ENCODE peak calls at places on chromosomes 2 and 18, in eight cellular contexts. T is left colon, G is endothelial cell, A is cardiac fibroblast, K is HCEC 1CT, H is T-cell, Y is astrocyte of the hippocampus, J is neural crest cell. X is an unnamed sample.

GRCh38 chr2:185645529-185645928 is 93.1 kb upstream of the FSIP2 start:
- DNase-seq in J (no peak), Y (no peak), K (no peak), T (no peak), H (no peak), A (no peak), G (no peak), X (no peak)

GRCh38 chr18:76494181-76494540 is 881 bp downstream of the ZNF516 start:
- DNase-seq in K (peak), J (peak), G (peak), H (peak), A (peak), Y (peak), T (peak), X (no peak)

GRCh38 chr2:48519608-48520007 is 10.3 kb upstream of the STON1 start:
- DNase-seq in T (no peak), J (no peak), A (no peak), G (no peak), Y (no peak), H (no peak), K (no peak), X (no peak)

GRCh38 chr2:207617011-207617671 is 8.1 kb downstream of the METTL21A start:
- DNase-seq in J (no peak), A (peak), T (no peak), G (no peak), H (no peak), Y (peak), K (peak), X (peak)

GRCh38 chr2:118847447-118848172 is at the start of gene EN1:
- DNase-seq in H (no peak), G (peak), J (peak), T (no peak), K (no peak), Y (peak), A (no peak), X (no peak)

GRCh38 chr2:223054193-223054781 is 2.3 kb downstream of the KCNE4 start:
- DNase-seq in T (peak), J (no peak), Y (peak), K (peak), A (peak), H (no peak), G (no peak), X (no peak)

GRCh38 chr2:48398285-48399135 is 131.4 kb upstream of the STON1 start:
- DNase-seq in A (peak), H (no peak), T (no peak), J (peak), G (no peak), K (no peak), Y (peak), X (peak)

GRCh38 chr2:98374286-98374685 is 28.0 kb downstream of the CNGA3 start:
- DNase-seq in J (no peak), H (no peak), A (no peak), G (no peak), T (no peak), Y (no peak), K (no peak), X (no peak)

GRCh38 chr2:180722551-180723239 is 257.7 kb upstream of the UBE2E3 start:
- DNase-seq in Y (peak), G (no peak), A (peak), T (no peak), K (peak), H (no peak), J (no peak), X (peak)

GRCh38 chr2:36452279-36452678 is 96.7 kb downstream of the CRIM1 start:
- DNase-seq in Y (peak), T (no peak), J (no peak), A (peak), K (peak), H (no peak), G (no peak), X (no peak)

GRCh38 chr2:227717687-227718567 is at the start of gene SLC19A3:
- DNase-seq in T (peak), Y (peak), K (peak), H (no peak), J (peak), A (peak), G (peak), X (peak)

GRCh38 chr2:152740743-152741328 is 22.4 kb downstream of the ARL6IP6 start:
- DNase-seq in H (no peak), T (no peak), G (no peak), A (peak), Y (peak), K (peak), J (no peak), X (peak)

GRCh38 chr2:219041252-219041651 is at the start of gene CFAP65:
- DNase-seq in K (peak), Y (peak), H (peak), J (peak), A (peak), T (peak), G (peak), X (peak)

GRCh38 chr2:192016265-192016664 is 169.4 kb upstream of the CAVIN2 start:
- DNase-seq in J (no peak), T (no peak), G (no peak), A (peak), K (peak), Y (peak), H (no peak), X (peak)

GRCh38 chr2:171541202-171541884 is 19.1 kb downstream of the CYBRD1 start:
- DNase-seq in J (no peak), G (no peak), H (no peak), K (peak), Y (no peak), T (no peak), A (no peak), X (no peak)

GRCh38 chr2:111116843-111117665 is 3.7 kb upstream of the BCL2L11 start:
- DNase-seq in G (peak), H (peak), Y (peak), K (peak), A (peak), T (peak), J (peak), X (peak)

GRCh38 chr2:155866477-155866876 is 466.0 kb downstream of the NR4A2 start:
- DNase-seq in G (no peak), J (no peak), Y (no peak), A (no peak), T (no peak), H (no peak), K (no peak), X (no peak)

GRCh38 chr2:78290581-78291214 is 734.8 kb upstream of the REG3G start:
- DNase-seq in T (no peak), J (no peak), A (no peak), K (no peak), G (no peak), H (no peak), Y (no peak), X (no peak)

GRCh38 chr2:124318913-124319312 is 293.8 kb downstream of the CNTNAP5 start:
- DNase-seq in H (no peak), T (no peak), K (no peak), A (no peak), J (no peak), Y (no peak), G (no peak), X (no peak)

GRCh38 chr2:43070676-43071491 is 155.5 kb downstream of the ZFP36L2 start:
- DNase-seq in Y (no peak), J (peak), T (no peak), G (no peak), H (no peak), K (no peak), A (no peak), X (no peak)

GRCh38 chr2:241741016-241741415 is 6.6 kb downstream of the D2HGDH start:
- DNase-seq in J (no peak), Y (peak), K (no peak), H (peak), G (no peak), A (peak), T (no peak), X (peak)

GRCh38 chr2:237486819-237487448 is at the start of gene MLPH:
- DNase-seq in H (no peak), T (peak), J (no peak), Y (peak), A (peak), G (peak), K (peak), X (peak)

GRCh38 chr18:11925800-11926481 is 17.8 kb upstream of the MPPE1 start:
- DNase-seq in J (no peak), G (no peak), H (no peak), Y (no peak), K (no peak), T (no peak), A (no peak), X (no peak)

GRCh38 chr18:72410399-72410798 is 133.7 kb downstream of the CBLN2 start:
- DNase-seq in Y (no peak), K (no peak), T (no peak), A (no peak), G (no peak), J (no peak), H (no peak), X (no peak)

GRCh38 chr2:77479395-77479794 is 42.8 kb downstream of the LRRTM4 start:
- DNase-seq in T (no peak), J (no peak), A (no peak), H (no peak), K (no peak), G (no peak), Y (peak), X (no peak)

GRCh38 chr2:240466579-240467148 is 31.2 kb downstream of the GPC1 start:
- DNase-seq in K (no peak), Y (peak), G (no peak), T (peak), A (no peak), J (no peak), H (peak), X (no peak)

GRCh38 chr2:239531456-239532304 is 130.9 kb upstream of the HDAC4 start:
- DNase-seq in J (peak), K (no peak), T (no peak), G (no peak), A (no peak), Y (no peak), H (no peak), X (no peak)

GRCh38 chr2:47205576-47206141 is 50.6 kb upstream of the STPG4 start:
- DNase-seq in H (no peak), G (no peak), Y (no peak), A (no peak), T (no peak), J (no peak), K (no peak), X (no peak)